ENCODE peak calls at places on chromosomes 6 and 20, in four cellular contexts. D is tibial artery, Q is SK-N-SH, U is A549. R is an unnamed sample.

GRCh38 chr6:33731751-33732282 is 14.9 kb downstream of the IP6K3 start:
- DNase-seq in D (no peak), Q (no peak), U (no peak), R (no peak)

GRCh38 chr20:32203556-32204484 is 3.7 kb downstream of the PLAGL2 start:
- DNase-seq in D (no peak), Q (no peak), U (no peak), R (no peak)

GRCh38 chr6:20708367-20709124 is 174.3 kb downstream of the CDKAL1 start:
- DNase-seq in D (no peak), Q (no peak), U (no peak), R (no peak)

GRCh38 chr6:119340766-119341487 is 8.6 kb downstream of the MAN1A1 start:
- DNase-seq in D (no peak), Q (no peak), U (no peak), R (no peak)

GRCh38 chr6:163645560-163645959 is 231.0 kb downstream of the QKI start:
- DNase-seq in D (peak), Q (no peak), U (no peak), R (no peak)

GRCh38 chr6:28188111-28188979 is 36.7 kb upstream of the ZSCAN9 start:
- DNase-seq in D (no peak), Q (no peak), U (no peak), R (no peak)

GRCh38 chr20:64149809-64150560 is 14.3 kb upstream of the MYT1 start:
- DNase-seq in D (no peak), Q (no peak), U (no peak), R (no peak)

GRCh38 chr6:93419304-93420162 is at the start of gene EPHA7:
- DNase-seq in D (peak), Q (peak), U (peak), R (peak)

GRCh38 chr6:79466222-79466834 is 70.9 kb downstream of the LCA5 start:
- DNase-seq in D (no peak), Q (peak), U (no peak), R (no peak)

GRCh38 chr6:164414695-164415094 is 894.7 kb downstream of the C6orf118 start:
- DNase-seq in D (no peak), Q (no peak), U (no peak), R (no peak)

GRCh38 chr20:52410182-52410647 is 218.6 kb upstream of the ZFP64 start:
- DNase-seq in D (no peak), Q (peak), U (no peak), R (no peak)

GRCh38 chr6:146962332-146962731 is 241.9 kb upstream of the STXBP5 start:
- DNase-seq in D (no peak), Q (no peak), U (no peak), R (no peak)

GRCh38 chr6:38137609-38138008 is 318.1 kb downstream of the ZFAND3 start:
- DNase-seq in D (no peak), Q (no peak), U (no peak), R (no peak)

GRCh38 chr6:165972139-165972802 is 195.4 kb downstream of the TBXT start:
- DNase-seq in D (no peak), Q (no peak), U (no peak), R (no peak)

GRCh38 chr6:43221046-43221773 is 8.1 kb downstream of the DNPH1 start:
- DNase-seq in D (peak), Q (no peak), U (no peak), R (no peak)

GRCh38 chr6:158441639-158442308 is 118.1 kb upstream of the TMEM181 start:
- DNase-seq in D (no peak), Q (peak), U (no peak), R (no peak)

GRCh38 chr6:127119361-127120108 is 1.1 kb downstream of the RSPO3 start:
- DNase-seq in D (peak), Q (peak), U (no peak), R (no peak)

GRCh38 chr20:41483553-41483930 is 116.9 kb upstream of the EMILIN3 start:
- DNase-seq in D (no peak), Q (no peak), U (peak), R (no peak)

GRCh38 chr6:155595264-155595663 is 139.6 kb upstream of the NOX3 start:
- DNase-seq in D (no peak), Q (no peak), U (no peak), R (no peak)

GRCh38 chr6:14501240-14501639 is 383.7 kb downstream of the CD83 start:
- DNase-seq in D (no peak), Q (no peak), U (no peak), R (no peak)

GRCh38 chr6:145290122-145290521 is 445.2 kb downstream of the EPM2A start:
- DNase-seq in D (no peak), Q (no peak), U (no peak), R (no peak)

GRCh38 chr6:157240059-157240959 is 83.0 kb downstream of the TMEM242 start:
- DNase-seq in D (peak), Q (no peak), U (no peak), R (peak)

GRCh38 chr6:7684076-7684475 is 41.8 kb upstream of the BMP6 start:
- DNase-seq in D (no peak), Q (no peak), U (no peak), R (no peak)

GRCh38 chr6:28005124-28005662 is 48.2 kb downstream of the OR2B6 start:
- DNase-seq in D (no peak), Q (no peak), U (no peak), R (no peak)

GRCh38 chr6:11634110-11634509 is 96.6 kb downstream of the TMEM170B start:
- DNase-seq in D (no peak), Q (no peak), U (no peak), R (no peak)

GRCh38 chr6:159953091-159953581 is 15.7 kb upstream of the IGF2R start:
- DNase-seq in D (peak), Q (no peak), U (no peak), R (no peak)

GRCh38 chr6:55869731-55870130 is 5.7 kb downstream of the BMP5 start:
- DNase-seq in D (no peak), Q (peak), U (no peak), R (no peak)

GRCh38 chr20:63309261-63310071 is 16.5 kb downstream of the COL20A1 start:
- DNase-seq in D (no peak), Q (peak), U (peak), R (no peak)

GRCh38 chr20:1867495-1868260 is 27.5 kb upstream of the SIRPA start:
- DNase-seq in D (no peak), Q (no peak), U (no peak), R (no peak)

GRCh38 chr20:14860410-14860814 is 523.0 kb upstream of the FLRT3 start:
- DNase-seq in D (no peak), Q (no peak), U (peak), R (no peak)

GRCh38 chr6:148203970-148204369 is 138.7 kb upstream of the SASH1 start:
- DNase-seq in D (no peak), Q (no peak), U (no peak), R (no peak)

GRCh38 chr20:25081065-25081729 is 744 bp downstream of the VSX1 start:
- DNase-seq in D (peak), Q (peak), U (no peak), R (no peak)

GRCh38 chr20:4060054-4060795 is 44.9 kb upstream of the RNF24 start:
- DNase-seq in D (no peak), Q (no peak), U (no peak), R (no peak)

GRCh38 chr6:39625209-39625608 is 100.0 kb downstream of the KIF6 start:
- DNase-seq in D (no peak), Q (no peak), U (no peak), R (no peak)

GRCh38 chr20:38178581-38178980 is 13.5 kb upstream of the TGM2 start:
- DNase-seq in D (peak), Q (no peak), U (no peak), R (no peak)

GRCh38 chr20:48944663-48945297 is 23.3 kb downstream of the ARFGEF2 start:
- DNase-seq in D (no peak), Q (no peak), U (no peak), R (no peak)

GRCh38 chr6:45724511-45724910 is 291.1 kb downstream of the CLIC5 start:
- DNase-seq in D (no peak), Q (no peak), U (no peak), R (no peak)

GRCh38 chr6:170178266-170178560 is 112.7 kb downstream of the DLL1 start:
- DNase-seq in D (no peak), Q (no peak), U (no peak), R (no peak)

GRCh38 chr6:170177383-170178265 is 113.3 kb downstream of the DLL1 start:
- DNase-seq in D (no peak), Q (peak), U (no peak), R (no peak)

GRCh38 chr6:170180671-170181337 is 110.1 kb downstream of the DLL1 start:
- DNase-seq in D (peak), Q (no peak), U (no peak), R (no peak)

GRCh38 chr6:170179925-170180324 is 111.0 kb downstream of the DLL1 start:
- DNase-seq in D (no peak), Q (no peak), U (no peak), R (no peak)

DNA sequence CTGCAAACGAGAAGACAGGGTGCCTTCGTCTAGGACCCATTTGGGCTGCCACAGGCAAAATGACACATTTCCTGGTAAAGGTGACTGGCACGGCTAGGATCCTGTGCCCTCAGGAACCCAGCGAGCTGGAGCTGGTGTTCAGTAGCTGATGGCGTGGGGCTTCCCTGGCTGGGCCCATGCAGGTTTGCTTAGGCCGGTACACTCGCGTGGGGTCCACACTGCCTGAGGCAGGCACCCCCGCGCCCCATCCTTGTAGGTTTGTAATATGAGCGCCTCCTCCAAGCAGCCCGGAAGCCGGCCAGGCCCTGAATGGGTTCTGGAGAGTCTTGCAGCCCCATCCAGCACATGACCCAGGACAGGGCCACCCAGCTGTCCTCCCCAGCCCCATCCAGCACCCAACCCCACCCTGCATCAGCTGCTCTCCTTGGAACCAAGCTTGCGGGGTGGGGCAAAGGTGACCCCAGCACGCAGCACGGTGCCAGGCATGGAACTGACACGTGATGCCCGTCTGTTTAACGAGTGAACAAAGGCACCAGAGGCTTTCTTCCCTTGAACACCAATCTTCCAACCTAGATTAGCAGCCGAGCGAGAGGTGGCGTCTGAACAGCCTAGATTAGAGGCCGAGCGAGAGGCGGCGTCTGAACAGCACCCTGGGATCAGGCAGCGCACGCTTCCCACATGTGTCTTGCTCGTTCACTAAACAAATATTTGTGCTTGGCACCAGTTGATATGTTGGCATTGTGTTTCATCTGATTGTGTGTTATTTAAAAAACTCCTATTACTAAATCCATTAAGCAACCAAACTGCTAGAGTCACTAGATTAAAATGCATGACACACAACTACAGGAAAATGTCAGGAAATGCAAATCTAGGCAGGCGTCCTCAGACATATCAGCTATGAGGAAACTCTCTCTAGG is 112.1 kb downstream of the DLL1 start:
- DNase-seq in D (no peak), Q (peak), U (no peak), R (no peak)
- H3K4me3 ChIP-seq in D (no peak), Q (no peak), U (no peak), R (no peak)

GRCh38 chr20:8662433-8662954 is 406.4 kb upstream of the PLCB4 start:
- DNase-seq in D (no peak), Q (no peak), U (no peak), R (no peak)

GRCh38 chr20:8667306-8667705 is 401.6 kb upstream of the PLCB4 start:
- DNase-seq in D (no peak), Q (no peak), U (no peak), R (no peak)

GRCh38 chr20:8663424-8663823 is 405.5 kb upstream of the PLCB4 start:
- DNase-seq in D (no peak), Q (no peak), U (no peak), R (no peak)

GRCh38 chr20:8661229-8662023 is 407.5 kb upstream of the PLCB4 start:
- DNase-seq in D (no peak), Q (no peak), U (no peak), R (no peak)

GRCh38 chr20:8664778-8665177 is 404.1 kb upstream of the PLCB4 start:
- DNase-seq in D (no peak), Q (no peak), U (peak), R (no peak)
- TF ChIP-seq CTCF in D (no peak), Q (peak), U (peak), R (no peak)

GRCh38 chr6:72261554-72261953 is 360.3 kb upstream of the KCNQ5 start:
- DNase-seq in D (no peak), Q (no peak), U (no peak), R (no peak)

GRCh38 chr6:72262254-72262653 is 359.6 kb upstream of the KCNQ5 start:
- DNase-seq in D (no peak), Q (no peak), U (no peak), R (no peak)

GRCh38 chr6:72260489-72260888 is 361.4 kb upstream of the KCNQ5 start:
- DNase-seq in D (no peak), Q (no peak), U (no peak), R (no peak)
- H3K4me3 ChIP-seq in D (no peak), Q (peak), U (no peak), R (no peak)

GRCh38 chr6:167907837-167908681 is 81.3 kb downstream of the AFDN start:
- DNase-seq in D (no peak), Q (peak), U (peak), R (no peak)
- TF ChIP-seq CTCF in D (peak), Q (peak), U (peak), R (no peak)